ENCODE peak calls at places on chromosomes 11 and 22, in ten cellular contexts. Q is epithelial cell of esophagus, K is AG09309, W is heart right ventricle, Y is LNCaP clone FGC, R is activated B cell treated with CpG ODN at 0.5 μM for 24 hours, L is cardiac muscle cell, A is AG04450, M is astrocyte of the cerebellum, B is neural crest cell. G is an unnamed sample.

GRCh38 chr11:92332986-92333385 is 108.4 kb downstream of the FAT3 start:
- DNase-seq in B (no peak), Q (peak; percentile 9), K (no peak), L (no peak), A (peak; percentile 42), M (no peak), Y (no peak), W (no peak), R (no peak), G (no peak)

GRCh38 chr11:7473702-7474101 is 11.6 kb upstream of the OLFML1 start:
- DNase-seq in M (no peak), Q (no peak), L (no peak), B (no peak), K (no peak), R (peak; percentile 31), A (no peak), Y (no peak), W (no peak), G (no peak)

GRCh38 chr11:69205125-69205928 is 49.6 kb downstream of the SMIM38 start:
- DNase-seq in B (no peak), M (no peak), Q (no peak), A (no peak), R (no peak), L (no peak), K (no peak), Y (no peak), W (no peak), G (no peak)

GRCh38 chr11:39668640-39669039 is 1790.8 kb downstream of the LRRC4C start:
- DNase-seq in A (peak; percentile 1), Y (no peak), B (no peak), L (no peak), Q (no peak), M (peak; percentile 42), K (no peak), R (no peak), W (no peak), G (no peak)

GRCh38 chr11:85595285-85595884 is 31.8 kb downstream of the DLG2 start:
- DNase-seq in K (peak; percentile 23), Y (peak; percentile 17), A (peak; percentile 8), B (no peak), W (no peak), R (no peak), M (peak; percentile 23), L (peak; percentile 45), Q (peak; percentile 53), G (no peak)

GRCh38 chr11:28697920-28698827 is 590.0 kb downstream of the METTL15 start:
- DNase-seq in A (no peak), L (peak; percentile 76), Q (peak; percentile 58), Y (no peak), W (peak; percentile 39), R (no peak), B (peak; percentile 70), M (peak; percentile 39), K (no peak), G (peak; percentile 54)

GRCh38 chr22:38218661-38219331 is 17.0 kb downstream of the MAFF start:
- DNase-seq in Y (no peak), W (peak; percentile 70), A (peak; percentile 91), B (no peak), Q (peak; percentile 96), K (peak; percentile 80), R (no peak), L (peak; percentile 65), M (peak; percentile 86), G (peak; percentile 34)

GRCh38 chr22:36658900-36659299 is 44.7 kb downstream of the CACNG2 start:
- DNase-seq in W (no peak), L (no peak), Q (peak; percentile 32), A (no peak), B (no peak), Y (no peak), R (no peak), K (no peak), M (peak; percentile 24), G (no peak)

GRCh38 chr11:112871909-112872511 is 89.2 kb upstream of the NCAM1 start:
- DNase-seq in Y (no peak), K (no peak), L (no peak), M (no peak), W (no peak), Q (no peak), A (no peak), R (no peak), B (no peak), G (no peak)

GRCh38 chr11:68857037-68857586 is 15.4 kb upstream of the CPT1A start:
- DNase-seq in B (no peak), K (no peak), M (no peak), L (no peak), W (no peak), R (no peak), Q (no peak), A (no peak), Y (no peak), G (no peak)

GRCh38 chr22:47297261-47298016 is 535.0 kb downstream of the TBC1D22A start:
- DNase-seq in W (no peak), B (no peak), Q (no peak), K (no peak), M (no peak), R (no peak), Y (no peak), L (no peak), A (no peak), G (no peak)

GRCh38 chr11:125210112-125210511 is 45.6 kb downstream of the PKNOX2 start:
- DNase-seq in B (no peak), Y (no peak), A (no peak), Q (no peak), M (no peak), R (no peak), W (no peak), L (no peak), K (no peak), G (no peak)

GRCh38 chr11:83641511-83641910 is 355.3 kb upstream of the CCDC90B start:
- DNase-seq in Y (no peak), L (no peak), R (no peak), Q (no peak), A (no peak), B (no peak), M (no peak), W (peak; percentile 18), K (peak; percentile 64), G (no peak)

GRCh38 chr22:49861642-49862407 is 8.2 kb downstream of the ZBED4 start:
- DNase-seq in B (no peak), K (no peak), W (no peak), Y (no peak), L (no peak), A (no peak), R (no peak), Q (no peak), M (no peak), G (no peak)

GRCh38 chr22:32106930-32107329 is 52.2 kb downstream of the C22orf42 start:
- DNase-seq in B (peak; percentile 41), K (no peak), W (no peak), Q (peak; percentile 61), Y (no peak), R (no peak), A (no peak), L (peak; percentile 75), M (peak; percentile 5), G (peak; percentile 37)

GRCh38 chr22:32100711-32101110 is 57.6 kb downstream of the SLC5A1 start:
- DNase-seq in A (no peak), R (no peak), K (no peak), L (no peak), W (no peak), Q (peak; percentile 20), B (no peak), M (no peak), Y (no peak), G (no peak)

GRCh38 chr22:32103648-32104326 is 55.3 kb downstream of the C22orf42 start:
- DNase-seq in L (no peak), R (no peak), K (no peak), B (no peak), W (no peak), Y (peak; percentile 2), Q (peak; percentile 39), M (no peak), A (no peak), G (no peak)
- TF ChIP-seq CTCF in L (no peak), R (no peak), K (peak; percentile 23), B (peak; percentile 65), W (peak; percentile 44), Y (peak; percentile 36), Q (peak; percentile 29), M (no peak), A (no peak), G (peak; percentile 58)

GRCh38 chr11:61626580-61627380 is 45.9 kb upstream of the SYT7 start:
- DNase-seq in Q (peak; percentile 96), B (no peak), W (peak; percentile 40), K (no peak), Y (peak; percentile 94), M (no peak), L (peak; percentile 91), A (no peak), R (no peak), G (peak; percentile 52)
- TF ChIP-seq CTCF in Q (no peak), B (no peak), W (no peak), K (no peak), Y (peak; percentile 13), M (no peak), L (no peak), A (no peak), R (no peak), G (peak; percentile 14)

DNA sequence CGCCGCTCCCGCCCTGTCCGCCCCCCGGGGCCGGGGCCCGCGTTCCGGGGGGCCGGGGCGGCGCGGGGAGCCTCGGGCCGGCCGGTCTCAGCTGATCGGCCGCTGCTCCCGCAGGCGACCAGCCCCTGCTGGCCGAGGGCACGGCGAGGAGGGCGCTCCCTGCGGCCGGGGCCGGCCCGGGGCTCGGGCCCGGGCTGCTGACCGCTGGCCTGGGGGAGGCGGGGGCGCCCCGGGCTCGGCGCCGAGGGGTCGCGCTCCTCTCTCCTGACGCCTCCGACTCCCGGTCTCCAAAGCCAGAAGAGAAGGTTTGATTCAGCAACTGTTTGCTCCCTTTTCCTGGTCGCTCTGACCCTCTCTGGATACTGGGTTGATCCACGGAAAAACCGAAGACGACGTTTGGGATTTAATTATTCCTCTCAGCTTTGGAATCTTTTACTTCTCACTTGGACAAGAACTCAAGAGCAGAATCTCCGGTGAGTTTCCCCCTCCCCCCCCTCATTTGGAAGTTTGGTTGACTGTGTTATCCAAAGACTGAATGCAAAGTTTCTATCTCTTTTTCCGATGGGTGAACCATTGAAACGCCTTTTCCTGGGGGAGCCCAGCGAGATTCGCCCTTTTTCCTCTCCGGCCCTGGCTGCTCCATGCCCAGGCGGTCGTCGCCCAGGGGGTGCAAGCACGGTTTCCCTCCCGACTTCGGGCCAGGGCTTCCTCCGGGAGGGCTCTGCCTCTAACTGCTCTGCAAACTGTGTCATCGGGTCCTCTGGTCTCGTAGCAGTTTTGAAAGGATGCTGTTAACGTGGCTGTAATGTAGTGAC is 721 bp downstream of the KDM2A start:
- DNase-seq in Y (no peak), Q (peak; percentile 23), M (no peak), W (peak; percentile 23), L (peak; percentile 46), R (peak; percentile 33), K (no peak), A (no peak), B (peak; percentile 28), G (peak; percentile 36)
- TF ChIP-seq CTCF in Y (peak; percentile 24), Q (no peak), M (no peak), W (no peak), L (no peak), R (no peak), K (no peak), A (no peak), B (no peak), G (peak; percentile 24)

DNA sequence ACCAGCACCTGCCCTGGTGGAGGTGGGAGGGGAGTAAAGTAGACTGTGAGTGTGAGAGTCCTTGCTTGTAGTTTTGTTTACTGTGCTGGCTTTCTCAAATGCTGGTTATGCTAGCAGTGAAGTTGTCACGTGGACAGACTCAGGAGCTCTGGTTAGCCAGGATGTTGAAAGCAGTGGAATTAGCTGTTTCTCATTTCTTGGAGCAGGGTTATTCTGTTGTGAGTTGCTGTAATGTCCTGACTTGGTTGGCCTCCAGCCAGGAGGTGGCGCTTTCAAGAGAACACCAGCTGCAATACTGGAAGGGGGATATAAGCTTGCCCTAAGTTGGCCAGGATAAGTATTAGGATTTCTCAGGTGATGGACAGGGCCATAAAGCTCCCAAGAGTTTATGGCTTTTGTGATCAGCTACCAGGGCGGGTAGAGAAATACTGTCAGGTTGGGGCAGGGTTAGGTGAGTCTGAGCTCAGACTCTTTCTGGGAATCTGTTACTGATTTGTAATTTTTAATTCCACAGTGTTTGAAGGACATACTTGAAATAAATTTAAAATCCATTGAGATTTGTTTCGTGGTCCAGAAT is 13.7 kb downstream of the CYP2D6 start:
- DNase-seq in Q (no peak), A (no peak), L (no peak), K (no peak), W (no peak), B (no peak), M (no peak), R (no peak), Y (no peak), G (no peak)
- TF ChIP-seq CTCF in Q (no peak), A (no peak), L (no peak), K (no peak), W (no peak), B (peak; percentile 15), M (no peak), R (no peak), Y (no peak), G (no peak)

G was measured in progenitor cell of endocrine pancreas.